ENCODE peak calls at places on chromosomes 4 and X, in six cellular contexts. O is fibroblast of mammary gland, N is tibial nerve, W is GM23338, R is ovary, F is body of pancreas. S is an unnamed sample.

GRCh38 chr4:73309211-73309610 is 50.6 kb upstream of the ANKRD17 start:
- DNase-seq in O (peak; percentile 54), N (no peak), W (no peak), R (no peak), F (no peak), S (no peak)

GRCh38 chrX:18758166-18758932 is 50.9 kb downstream of the PPEF1 start:
- DNase-seq in O (no peak), N (no peak), W (no peak), R (no peak), F (no peak), S (no peak)

GRCh38 chr4:110508827-110509446 is 33.0 kb downstream of the ENPEP start:
- DNase-seq in O (peak; percentile 59), N (no peak), W (peak; percentile 44), R (no peak), F (no peak), S (no peak)

GRCh38 chr4:179855471-179855870 is 2387.7 kb upstream of the TENM3 start:
- DNase-seq in O (no peak), N (no peak), W (no peak), R (no peak), F (no peak), S (no peak)

GRCh38 chr4:138297743-138298405 is 55.7 kb upstream of the SLC7A11 start:
- DNase-seq in O (peak; percentile 2), N (no peak), W (no peak), R (no peak), F (no peak), S (no peak)

GRCh38 chr4:186900232-186900900 is 176.7 kb upstream of the FAT1 start:
- DNase-seq in O (peak; percentile 79), N (no peak), W (no peak), R (no peak), F (no peak), S (no peak)

GRCh38 chr4:8769645-8770517 is 101.8 kb downstream of the HMX1 start:
- DNase-seq in O (no peak), N (no peak), W (no peak), R (no peak), F (no peak), S (no peak)

GRCh38 chrX:40108959-40109287 is 11.2 kb upstream of the BCOR start:
- DNase-seq in O (peak; percentile 75), N (no peak), W (peak; percentile 54), R (peak; percentile 86), F (peak; percentile 88), S (peak; percentile 52)

GRCh38 chr4:6943012-6943869 is 33.6 kb downstream of the TBC1D14 start:
- DNase-seq in O (no peak), N (no peak), W (peak; percentile 60), R (no peak), F (no peak), S (no peak)

GRCh38 chr4:25233737-25234389 is at the start of gene PI4K2B:
- DNase-seq in O (peak; percentile 69), N (peak; percentile 72), W (peak; percentile 94), R (peak; percentile 85), F (peak; percentile 97), S (peak; percentile 84)

GRCh38 chr4:3485011-3485881 is 22.1 kb downstream of the DOK7 start:
- DNase-seq in O (no peak), N (no peak), W (no peak), R (no peak), F (no peak), S (no peak)

GRCh38 chr4:158610790-158611189 is 60.9 kb downstream of the C4orf46 start:
- DNase-seq in O (no peak), N (no peak), W (no peak), R (no peak), F (no peak), S (no peak)

DNA sequence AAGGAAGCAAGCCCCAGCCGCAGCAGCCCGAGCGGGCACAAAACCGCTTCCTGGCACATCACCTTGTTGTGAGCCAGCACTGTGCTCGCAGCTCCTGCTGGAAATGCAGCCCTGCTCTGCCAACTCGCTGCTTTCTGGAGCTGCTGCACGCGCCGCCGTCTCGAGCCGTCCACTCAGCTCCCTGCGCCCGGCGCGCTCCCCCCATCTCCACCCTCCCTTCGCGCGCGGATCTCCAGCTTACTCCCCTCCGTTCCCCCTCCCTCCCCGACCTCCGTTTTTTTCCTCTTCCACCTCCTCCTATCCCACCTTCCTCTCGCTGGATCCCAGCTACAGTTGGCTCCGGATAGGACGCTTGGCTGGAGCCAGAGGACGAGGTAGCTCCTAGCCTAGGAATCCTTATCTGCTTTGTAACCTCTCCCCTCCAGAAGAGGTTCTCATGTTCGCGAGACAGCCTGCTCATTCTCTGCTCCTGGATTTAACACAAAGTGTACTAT is at the start of gene SPOCK3:
- DNase-seq in O (peak; percentile 16), N (no peak), W (peak; percentile 71), R (peak; percentile 26), F (peak; percentile 42), S (peak; percentile 68)
- H3K4me3 ChIP-seq in O (peak within 1 kb of the TSS; percentile 44), N (peak within 1 kb of the TSS; percentile 30), W (peak within 1 kb of the TSS; percentile 76), R (peak within 1 kb of the TSS; percentile 30), F (no peak within 1 kb of the TSS), S (peak within 1 kb of the TSS; percentile 42)

GRCh38 chrX:71543316-71543715 is 10.4 kb downstream of the OGT start:
- DNase-seq in O (peak; percentile 85), N (no peak), W (no peak), R (no peak), F (no peak), S (no peak)

GRCh38 chrX:71542825-71543224 is 9.9 kb downstream of the OGT start:
- DNase-seq in O (peak; percentile 16), N (no peak), W (no peak), R (no peak), F (no peak), S (no peak)

GRCh38 chrX:71542411-71542810 is 9.5 kb downstream of the OGT start:
- DNase-seq in O (peak; percentile 79), N (no peak), W (no peak), R (no peak), F (no peak), S (no peak)

GRCh38 chrX:71540801-71541545 is 8.1 kb downstream of the OGT start:
- DNase-seq in O (no peak), N (no peak), W (no peak), R (no peak), F (no peak), S (no peak)

DNA sequence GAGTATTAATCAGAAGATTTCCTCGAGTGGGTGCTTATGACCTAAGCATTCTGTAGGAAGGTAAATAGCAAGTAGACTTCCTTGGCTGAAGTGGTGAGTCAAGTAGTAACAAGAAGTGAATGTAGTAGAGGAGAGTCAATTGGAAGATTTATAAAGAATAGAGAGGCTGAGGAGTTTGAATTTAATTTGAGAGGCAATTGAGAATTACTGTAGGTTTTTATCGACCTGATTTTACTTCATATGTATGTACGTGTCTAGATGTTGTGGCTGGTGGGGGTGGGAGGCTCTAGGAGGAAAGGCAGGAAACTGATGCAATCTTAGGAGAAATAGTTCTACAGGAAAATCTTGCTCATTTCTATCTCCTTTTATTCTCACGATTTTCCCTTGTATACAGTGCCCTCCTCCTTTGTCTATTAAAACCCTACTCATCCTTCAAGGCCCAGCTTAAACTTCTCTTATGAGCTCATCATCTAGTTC is 8.7 kb downstream of the OGT start:
- DNase-seq in O (peak; percentile 66), N (no peak), W (no peak), R (no peak), F (no peak), S (no peak)
- H3K4me3 ChIP-seq in O (no peak overlapping the region), N (no peak overlapping the region), W (peak overlapping the region; percentile 32), R (no peak overlapping the region), F (no peak overlapping the region), S (no peak overlapping the region)

GRCh38 chrX:45806410-45807121 is 605.9 kb upstream of the DIPK2B start:
- DNase-seq in O (peak; percentile 97), N (no peak), W (no peak), R (peak; percentile 21), F (no peak), S (no peak)
- H3K4me3 ChIP-seq in O (peak overlapping the region; percentile 21), N (peak overlapping the region; percentile 39), W (no peak overlapping the region), R (peak overlapping the region; percentile 24), F (no peak overlapping the region), S (no peak overlapping the region)

GRCh38 chrX:68912113-68912980 is 83.5 kb downstream of the EFNB1 start:
- DNase-seq in O (no peak), N (no peak), W (peak; percentile 46), R (no peak), F (no peak), S (no peak)
- H3K4me3 ChIP-seq in O (no peak overlapping the region), N (peak overlapping the region; percentile 3), W (peak overlapping the region; percentile 34), R (no peak overlapping the region), F (no peak overlapping the region), S (no peak overlapping the region)

GRCh38 chr4:132062611-132063239 is 1086.4 kb upstream of the PCDH10 start:
- DNase-seq in O (no peak), N (no peak), W (no peak), R (no peak), F (no peak), S (no peak)

GRCh38 chr4:132071815-132072214 is 1077.3 kb upstream of the PCDH10 start:
- DNase-seq in O (peak; percentile 52), N (no peak), W (no peak), R (no peak), F (no peak), S (no peak)

GRCh38 chr4:132063829-132064228 is 1085.3 kb upstream of the PCDH10 start:
- DNase-seq in O (no peak), N (no peak), W (no peak), R (no peak), F (no peak), S (no peak)

DNA sequence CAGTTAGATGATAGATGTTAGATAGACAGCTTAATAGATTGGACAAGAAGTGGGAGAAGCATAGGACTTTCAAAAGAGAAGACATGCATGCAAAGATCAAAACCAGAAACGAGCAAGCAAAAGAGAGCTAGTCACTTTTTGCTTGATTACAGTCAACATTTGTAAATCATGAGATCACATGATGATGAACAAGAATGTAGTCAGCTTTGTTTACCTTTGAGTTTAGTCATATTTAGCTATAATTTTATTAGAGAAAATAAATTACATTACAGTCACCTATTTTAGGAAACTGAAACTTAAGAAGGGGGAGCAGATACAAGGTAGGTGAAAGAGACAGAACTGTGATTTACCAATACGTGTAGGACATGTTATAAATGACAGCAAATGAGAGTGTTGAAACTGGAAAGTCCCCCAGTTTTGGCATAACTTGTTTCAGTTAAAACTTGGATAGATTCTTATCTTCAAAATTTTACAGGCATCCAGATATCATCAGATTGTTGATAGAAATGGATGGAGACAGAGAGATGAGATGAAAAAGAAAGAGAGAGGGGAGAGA is 1083.1 kb upstream of the PCDH10 start:
- DNase-seq in O (peak; percentile 64), N (no peak), W (no peak), R (no peak), F (no peak), S (no peak)
- H3K4me3 ChIP-seq in O (no peak overlapping the region), N (no peak overlapping the region), W (no peak overlapping the region), R (no peak overlapping the region), F (no peak overlapping the region), S (no peak overlapping the region)

GRCh38 chrX:137915466-137915865 is 349.5 kb downstream of the ZIC3 start:
- DNase-seq in O (no peak), N (no peak), W (no peak), R (no peak), F (no peak), S (no peak)

DNA sequence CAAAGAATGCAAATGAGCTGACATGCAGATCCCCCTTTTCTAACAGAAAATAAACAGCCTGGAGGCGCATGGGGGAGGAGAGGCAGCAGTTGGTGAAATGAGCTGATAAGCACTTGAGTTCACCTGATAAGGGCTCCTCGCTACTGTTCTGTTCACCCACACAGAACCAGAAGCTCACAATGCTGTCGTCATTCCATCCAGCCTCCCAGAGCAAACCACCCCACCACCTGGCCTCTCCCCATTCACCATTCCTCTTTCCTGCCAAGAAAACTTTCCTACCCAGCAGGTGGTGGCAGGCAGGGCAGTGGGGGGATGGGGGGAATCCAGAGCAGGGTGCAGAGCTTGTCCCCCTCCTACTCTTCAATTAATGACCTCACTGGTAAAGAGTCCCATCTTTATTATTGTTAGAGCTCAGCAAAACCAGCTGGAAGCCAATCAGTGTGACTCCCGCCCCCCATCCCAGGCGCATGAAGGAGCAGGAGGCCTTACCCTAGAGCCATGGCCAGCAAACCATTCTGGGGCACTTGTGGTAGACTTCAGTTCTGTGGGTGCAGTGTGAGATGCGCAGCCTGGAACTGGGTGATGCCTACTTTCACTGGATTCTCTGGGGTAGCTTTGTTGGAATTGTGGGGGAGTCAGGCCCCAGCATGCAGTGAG is 350.3 kb downstream of the ZIC3 start:
- DNase-seq in O (no peak), N (no peak), W (peak; percentile 1), R (no peak), F (no peak), S (no peak)
- H3K4me3 ChIP-seq in O (no peak overlapping the region), N (no peak overlapping the region), W (no peak overlapping the region), R (no peak overlapping the region), F (no peak overlapping the region), S (no peak overlapping the region)

S was measured in HAP-1.